ENCODE peak calls at places on chromosomes 6 and 20, in four cellular contexts. N is NAMALWA, I is Calu3, V is fibroblast of the conjunctiva. L is an unnamed sample.

GRCh38 chr20:35886537-35886936 is 67.8 kb downstream of the SCAND1 start:
- DNase-seq in I (no peak), N (no peak), V (no peak), L (no peak)

GRCh38 chr20:49510562-49511117 is 28.2 kb upstream of the KCNB1 start:
- DNase-seq in V (peak), I (no peak), N (no peak), L (peak)

GRCh38 chr20:45181639-45182038 is 6.9 kb downstream of the PI3 start:
- DNase-seq in V (no peak), N (no peak), I (no peak), L (peak)

GRCh38 chr6:5115168-5115567 is 30.0 kb downstream of the PPP1R3G start:
- DNase-seq in N (no peak), V (no peak), I (no peak), L (no peak)

GRCh38 chr6:15475872-15476271 is 187.0 kb downstream of the DTNBP1 start:
- DNase-seq in I (no peak), V (no peak), N (no peak), L (no peak)

GRCh38 chr6:3884007-3884745 is 35.0 kb downstream of the FAM50B start:
- DNase-seq in I (no peak), V (peak), N (no peak), L (peak)

GRCh38 chr20:25269057-25269832 is 21.4 kb downstream of the PYGB start:
- DNase-seq in N (no peak), V (no peak), I (no peak), L (no peak)

GRCh38 chr6:144123836-144124235 is 26.5 kb upstream of the STX11 start:
- DNase-seq in V (no peak), N (no peak), I (no peak), L (no peak)

GRCh38 chr6:158131926-158132325 is 36.1 kb downstream of the SERAC1 start:
- DNase-seq in N (peak), I (peak), V (no peak), L (peak)

GRCh38 chr6:125346143-125346925 is 44.6 kb upstream of the HDDC2 start:
- DNase-seq in I (no peak), V (no peak), N (peak), L (no peak)

GRCh38 chr6:158003910-158004695 is 22.4 kb downstream of the SYNJ2 start:
- DNase-seq in N (no peak), V (no peak), I (no peak), L (no peak)

GRCh38 chr20:15789083-15789482 is 784.2 kb downstream of the KIF16B start:
- DNase-seq in N (no peak), I (no peak), V (no peak), L (no peak)

GRCh38 chr20:33689973-33690372 is 3.8 kb upstream of the E2F1 start:
- DNase-seq in N (no peak), I (no peak), V (no peak), L (peak)

GRCh38 chr6:52325695-52326471 is 36.1 kb upstream of the PAQR8 start:
- DNase-seq in N (no peak), I (no peak), V (no peak), L (no peak)

GRCh38 chr20:8489094-8489883 is 357.2 kb downstream of the PLCB1 start:
- DNase-seq in N (no peak), V (no peak), I (no peak), L (no peak)

GRCh38 chr6:85419046-85419759 is 30.7 kb upstream of the NT5E start:
- DNase-seq in N (no peak), I (no peak), V (no peak), L (no peak)

GRCh38 chr6:13488015-13488895 is 855 bp upstream of the GFOD1 start:
- DNase-seq in I (peak), V (no peak), N (no peak), L (no peak)

GRCh38 chr6:33958208-33958862 is 154.5 kb upstream of the MLN start:
- DNase-seq in I (no peak), N (peak), V (no peak), L (peak)

GRCh38 chr6:125095501-125096301 is 57.9 kb upstream of the TPD52L1 start:
- DNase-seq in V (peak), N (no peak), I (no peak), L (peak)

GRCh38 chr6:12749531-12750379 is 33.2 kb downstream of the PHACTR1 start:
- DNase-seq in N (no peak), I (no peak), V (no peak), L (no peak)

GRCh38 chr20:61701401-61701800 is 364.3 kb downstream of the TAF4 start:
- DNase-seq in I (no peak), V (no peak), N (no peak), L (no peak)

GRCh38 chr20:34753706-34754461 is 49.7 kb downstream of the TP53INP2 start:
- DNase-seq in V (peak), N (no peak), I (no peak), L (no peak)

GRCh38 chr20:37305079-37305478 is 15.6 kb downstream of the MANBAL start:
- DNase-seq in I (no peak), N (no peak), V (no peak), L (no peak)

GRCh38 chr6:157954150-157955117 is 27.2 kb upstream of the SYNJ2 start:
- DNase-seq in V (no peak), N (no peak), I (peak), L (no peak)

GRCh38 chr6:119077643-119078448 is 618 bp downstream of the FAM184A start:
- DNase-seq in N (no peak), I (peak), V (no peak), L (peak)

GRCh38 chr20:19828233-19828632 is 70.2 kb downstream of the RIN2 start:
- DNase-seq in N (peak), V (no peak), I (no peak), L (peak)

GRCh38 chr6:106083618-106084017 is 2.5 kb upstream of the PRDM1 start:
- DNase-seq in N (no peak), V (no peak), I (no peak), L (no peak)

GRCh38 chr20:38725959-38726848 is 1.9 kb downstream of the SLC32A1 start:
- DNase-seq in N (peak), V (no peak), I (peak), L (peak)

GRCh38 chr20:12699374-12700228 is 309.2 kb upstream of the SPTLC3 start:
- DNase-seq in V (no peak), I (no peak), N (no peak), L (no peak)

GRCh38 chr6:70375882-70376281 is 37.4 kb upstream of the FAM135A start:
- DNase-seq in N (peak), V (no peak), I (no peak), L (peak)

GRCh38 chr20:48777005-48777404 is 50.8 kb downstream of the PREX1 start:
- DNase-seq in I (no peak), V (no peak), N (no peak), L (no peak)

GRCh38 chr6:116387374-116387773 is 16.6 kb downstream of the DSE start:
- DNase-seq in V (no peak), N (no peak), I (peak), L (no peak)

GRCh38 chr6:40049128-40049527 is 114.9 kb upstream of the MOCS1 start:
- DNase-seq in I (no peak), V (no peak), N (no peak), L (no peak)

GRCh38 chr6:52724406-52725121 is 38.7 kb downstream of the GSTA2 start:
- DNase-seq in V (peak), N (peak), I (peak), L (peak)

L was measured in SJCRH30.